ENCODE peak calls at places on chromosomes 13 and 19, in four cellular contexts. C, D, U and I are unnamed samples. For H3K4me1, the result is how much of the 10 kb centered on the place peaks cover.

GRCh38 chr13:106432636-106433035 is 102.8 kb downstream of the EFNB2 start:
- DNase-seq in D (no peak), U (no peak), C (no peak), I (no peak)

GRCh38 chr19:19270749-19271571 is 2.1 kb downstream of the TM6SF2 start:
- DNase-seq in C (no peak), U (no peak), D (no peak), I (no peak)

GRCh38 chr19:42226886-42227285 is 6.8 kb downstream of the ZNF526 start:
- DNase-seq in C (no peak), U (no peak), D (no peak), I (no peak)

GRCh38 chr19:57934820-57935665 is at the start of gene ZNF418:
- DNase-seq in U (no peak), D (peak), C (peak), I (peak)

GRCh38 chr13:104318121-104318520 is 1251.9 kb upstream of the SLC10A2 start:
- DNase-seq in U (no peak), C (no peak), D (no peak), I (no peak)

GRCh38 chr19:57342582-57342981 is 8.5 kb upstream of the ZNF304 start:
- DNase-seq in D (no peak), U (no peak), C (no peak), I (no peak)

GRCh38 chr13:110270507-110270906 is 36.5 kb downstream of the COL4A1 start:
- DNase-seq in U (no peak), D (no peak), C (no peak), I (no peak)

GRCh38 chr13:107239213-107239612 is 671.3 kb upstream of the ARGLU1 start:
- DNase-seq in C (no peak), U (no peak), D (no peak), I (no peak)

GRCh38 chr19:55493052-55493649 is 4.9 kb downstream of the SSC5D start:
- DNase-seq in C (no peak), D (no peak), U (no peak), I (no peak)

GRCh38 chr19:21901861-21902260 is 65.9 kb upstream of the ZNF43 start:
- DNase-seq in U (no peak), D (no peak), C (no peak), I (no peak)

GRCh38 chr13:42971670-42972355 is 20.2 kb downstream of the EPSTI1 start:
- DNase-seq in D (no peak), C (no peak), U (no peak), I (no peak)

GRCh38 chr13:51937320-51938290 is 73.6 kb downstream of the ATP7B start:
- DNase-seq in U (no peak), C (no peak), D (no peak), I (no peak)

GRCh38 chr19:4139614-4140236 is 13.7 kb upstream of the CREB3L3 start:
- DNase-seq in U (peak), D (peak), C (peak), I (peak)
- TF ChIP-seq BRCA1 in U (no peak), D (no peak), C (no peak), I (no peak)

GRCh38 chr13:18952225-18953016 is 229.2 kb downstream of the TUBA3C start:
- DNase-seq in U (no peak), D (no peak), C (no peak), I (no peak)
- H3K4me1 ChIP-seq in U (under half), D (under half), C (under half), I (under half)

GRCh38 chr19:49712397-49712859 is 21.5 kb downstream of the CPT1C start:
- DNase-seq in U (peak), C (no peak), D (peak), I (peak)
- TF ChIP-seq BRCA1 in U (no peak), C (no peak), D (no peak), I (no peak)

DNA sequence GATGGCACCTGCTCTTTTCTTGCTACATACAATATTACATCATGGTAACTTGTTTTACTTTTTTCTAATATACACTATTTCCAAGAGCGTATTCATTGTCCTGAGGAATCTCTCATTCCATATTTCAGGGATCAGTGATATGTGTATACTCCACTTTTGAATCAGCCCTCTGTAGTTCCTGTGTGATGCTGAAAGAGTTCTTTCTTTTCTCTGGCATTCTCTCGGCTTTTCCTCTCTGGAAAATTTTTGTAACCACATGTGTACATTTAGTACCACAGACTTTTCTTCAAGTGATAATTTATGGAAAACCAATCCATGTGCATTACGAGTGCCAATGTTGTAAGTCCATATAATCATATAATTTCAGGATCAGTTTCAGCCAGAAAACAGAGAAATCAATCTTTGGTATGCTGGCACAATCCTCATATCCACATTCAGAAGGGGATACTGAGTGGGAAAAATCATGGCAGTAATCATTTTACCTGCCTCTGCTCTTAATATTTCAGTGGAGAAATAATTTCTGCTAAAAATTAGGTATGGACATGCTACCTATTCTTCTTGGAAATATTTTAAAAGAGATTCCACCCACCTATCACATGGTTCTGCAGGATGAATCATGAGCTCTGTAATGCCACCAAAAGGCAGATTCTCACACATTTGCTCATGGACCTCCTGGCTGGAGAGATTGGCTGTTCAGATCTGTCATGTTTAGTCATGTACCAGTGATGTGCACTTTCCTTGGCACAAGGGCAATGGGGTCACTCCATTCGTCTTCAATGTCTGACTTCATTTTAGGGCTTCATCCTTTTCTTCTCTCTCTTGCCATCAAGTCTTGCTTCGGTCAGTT is 102.0 kb upstream of the MBNL2 start:
- DNase-seq in U (no peak), C (no peak), D (no peak), I (no peak)
- H3K4me1 ChIP-seq in U (under half), C (under half), D (under half), I (under half)

GRCh38 chr13:98506343-98507059 is 70.4 kb downstream of the STK24 start:
- DNase-seq in D (no peak), C (no peak), U (peak), I (no peak)
- TF ChIP-seq BRCA1 in D (no peak), C (no peak), U (peak), I (no peak)

DNA sequence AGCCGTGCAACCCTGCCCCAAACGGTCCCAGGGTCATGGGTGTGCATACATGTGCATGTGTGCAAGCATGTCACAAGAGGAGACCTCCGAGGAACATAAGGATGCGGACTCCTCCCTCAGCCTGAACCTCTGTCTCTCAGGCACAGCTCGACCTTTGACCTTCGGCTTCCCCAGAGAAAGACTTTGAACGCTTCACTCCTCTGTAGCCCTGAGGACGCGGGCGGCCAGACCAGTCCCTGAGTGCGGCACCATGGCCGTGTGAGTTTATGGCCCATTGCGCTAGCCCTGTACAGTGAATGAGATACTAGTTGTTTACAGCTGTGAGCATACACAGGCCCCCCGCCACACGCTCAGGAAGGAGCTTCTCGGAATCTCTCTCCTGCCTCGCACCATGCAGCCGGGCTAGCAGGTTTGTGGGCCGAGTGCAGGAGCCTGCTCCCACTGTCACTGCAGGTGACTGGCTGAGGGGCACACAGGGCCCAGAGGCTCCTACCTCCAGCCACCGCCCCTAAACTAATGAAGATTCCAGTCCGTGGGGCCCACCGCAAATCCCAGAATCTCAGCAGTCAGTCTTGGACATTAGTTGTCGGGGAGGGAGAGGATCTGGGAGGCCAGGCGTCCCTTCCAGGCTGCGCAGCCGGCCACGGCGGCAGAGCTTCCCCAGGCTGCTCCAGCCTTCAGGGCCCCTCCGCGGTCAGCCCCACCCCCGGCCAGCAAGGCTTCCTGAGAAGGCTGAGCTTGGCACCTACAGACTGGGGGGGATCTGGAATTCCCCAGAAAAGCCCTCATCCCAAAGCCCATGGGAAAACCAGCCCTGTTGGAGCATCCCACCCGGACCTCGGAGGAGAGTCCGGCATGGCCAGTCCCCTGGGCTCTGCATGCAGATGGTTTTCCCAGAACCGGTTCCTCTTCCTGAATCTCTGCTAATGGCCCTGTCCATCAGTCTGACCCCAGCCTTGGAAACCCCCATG is 10.6 kb downstream of the RASA3 start:
- DNase-seq in C (no peak), U (no peak), D (no peak), I (no peak)
- H3K4me1 ChIP-seq in C (under half), U (under half), D (under half), I (half or more)

GRCh38 chr13:79874396-79875360 is 393.7 kb downstream of the NDFIP2 start:
- DNase-seq in C (no peak), U (no peak), D (no peak), I (no peak)
- TF ChIP-seq BRCA1 in C (no peak), U (no peak), D (no peak), I (no peak)

GRCh38 chr13:75417006-75417384 is 65.0 kb downstream of the TBC1D4 start:
- DNase-seq in U (no peak), C (no peak), D (no peak), I (no peak)

GRCh38 chr13:75417647-75418046 is 64.3 kb downstream of the TBC1D4 start:
- DNase-seq in U (no peak), D (no peak), C (no peak), I (no peak)

GRCh38 chr13:75419656-75420055 is 62.3 kb downstream of the TBC1D4 start:
- DNase-seq in U (no peak), D (no peak), C (no peak), I (no peak)

GRCh38 chr13:75418186-75418843 is 63.7 kb downstream of the TBC1D4 start:
- DNase-seq in U (no peak), C (no peak), D (no peak), I (no peak)

GRCh38 chr13:75418997-75419396 is 63.0 kb downstream of the TBC1D4 start:
- DNase-seq in U (no peak), D (no peak), C (no peak), I (no peak)
- H3K4me1 ChIP-seq in U (half or more), D (under half), C (under half), I (under half)

GRCh38 chr13:58680115-58680514 is 1048.6 kb downstream of the PCDH17 start:
- DNase-seq in D (peak), C (no peak), U (no peak), I (no peak)

GRCh38 chr13:58687130-58687529 is 1055.6 kb downstream of the PCDH17 start:
- DNase-seq in C (no peak), D (no peak), U (no peak), I (no peak)

DNA sequence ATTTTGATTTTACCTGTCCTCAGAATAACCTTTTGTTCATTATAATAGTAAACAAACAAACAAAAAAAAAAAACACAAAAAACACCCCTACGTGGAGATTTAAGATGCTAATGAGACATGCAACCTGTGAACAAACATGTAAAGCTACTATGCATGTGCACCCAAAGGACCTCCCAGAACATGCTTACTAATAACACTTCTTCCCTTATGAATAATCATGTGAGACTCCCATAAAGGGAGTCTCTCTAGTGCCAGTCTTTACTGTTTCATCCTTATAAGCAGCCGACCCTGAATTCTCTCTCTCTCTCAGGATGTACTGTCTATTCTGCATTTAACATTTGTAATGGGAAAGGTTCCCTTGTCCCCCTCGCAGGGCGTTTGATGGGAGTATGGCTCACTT is 1051.1 kb downstream of the PCDH17 start:
- DNase-seq in D (no peak), C (no peak), U (no peak), I (no peak)
- TF ChIP-seq BRCA1 in D (no peak), C (no peak), U (no peak), I (no peak)